ENCODE peak calls at places on chromosome 22, in six cellular contexts. T is SK-N-SH, K is GM12878, G is K562, Z is H1, S is HepG2. J is an unnamed sample.

GRCh38 chr22:41905411-41906202 is 9.3 kb downstream of the SHISA8 start:
- DNase-seq in T (no peak), K (no peak), G (no peak), Z (no peak), S (no peak), J (no peak)

GRCh38 chr22:49934144-49934890 is 15.9 kb downstream of the CRELD2 start:
- DNase-seq in T (peak), K (no peak), G (peak), Z (no peak), S (no peak), J (no peak)

GRCh38 chr22:50578776-50579310 is 616 bp upstream of the CPT1B start:
- DNase-seq in T (no peak), K (no peak), G (no peak), Z (no peak), S (no peak), J (no peak)

GRCh38 chr22:31295831-31296230 is 3.5 kb upstream of the PIK3IP1 start:
- DNase-seq in T (no peak), K (no peak), G (peak), Z (no peak), S (no peak), J (no peak)

GRCh38 chr22:41656515-41656914 is 32.2 kb downstream of the SNU13 start:
- DNase-seq in T (no peak), K (no peak), G (peak), Z (no peak), S (no peak), J (no peak)

GRCh38 chr22:32448980-32449379 is 15.3 kb downstream of the BPIFC start:
- DNase-seq in T (no peak), K (no peak), G (no peak), Z (no peak), S (no peak), J (no peak)

GRCh38 chr22:21865041-21865440 is 2.4 kb downstream of the MAPK1 start:
- DNase-seq in T (peak), K (no peak), G (no peak), Z (no peak), S (no peak), J (peak)

GRCh38 chr22:50548046-50548912 is 2.6 kb downstream of the KLHDC7B start:
- DNase-seq in T (peak), K (no peak), G (no peak), Z (no peak), S (no peak), J (no peak)

GRCh38 chr22:31278643-31279326 is 13.5 kb downstream of the PIK3IP1 start:
- DNase-seq in T (no peak), K (no peak), G (no peak), Z (no peak), S (no peak), J (no peak)

GRCh38 chr22:48706934-48707748 is 1120.5 kb downstream of the BRD1 start:
- DNase-seq in T (no peak), K (no peak), G (no peak), Z (no peak), S (no peak), J (no peak)

GRCh38 chr22:46812786-46813185 is 50.3 kb downstream of the TBC1D22A start:
- DNase-seq in T (no peak), K (no peak), G (no peak), Z (no peak), S (no peak), J (no peak)

GRCh38 chr22:46815132-46815531 is 52.7 kb downstream of the TBC1D22A start:
- DNase-seq in T (no peak), K (no peak), G (no peak), Z (no peak), S (peak), J (no peak)

GRCh38 chr22:46815559-46815895 is 53.1 kb downstream of the TBC1D22A start:
- DNase-seq in T (no peak), K (no peak), G (no peak), Z (no peak), S (no peak), J (no peak)

GRCh38 chr22:46812034-46812605 is 49.7 kb downstream of the TBC1D22A start:
- DNase-seq in T (no peak), K (no peak), G (no peak), Z (no peak), S (no peak), J (no peak)

DNA sequence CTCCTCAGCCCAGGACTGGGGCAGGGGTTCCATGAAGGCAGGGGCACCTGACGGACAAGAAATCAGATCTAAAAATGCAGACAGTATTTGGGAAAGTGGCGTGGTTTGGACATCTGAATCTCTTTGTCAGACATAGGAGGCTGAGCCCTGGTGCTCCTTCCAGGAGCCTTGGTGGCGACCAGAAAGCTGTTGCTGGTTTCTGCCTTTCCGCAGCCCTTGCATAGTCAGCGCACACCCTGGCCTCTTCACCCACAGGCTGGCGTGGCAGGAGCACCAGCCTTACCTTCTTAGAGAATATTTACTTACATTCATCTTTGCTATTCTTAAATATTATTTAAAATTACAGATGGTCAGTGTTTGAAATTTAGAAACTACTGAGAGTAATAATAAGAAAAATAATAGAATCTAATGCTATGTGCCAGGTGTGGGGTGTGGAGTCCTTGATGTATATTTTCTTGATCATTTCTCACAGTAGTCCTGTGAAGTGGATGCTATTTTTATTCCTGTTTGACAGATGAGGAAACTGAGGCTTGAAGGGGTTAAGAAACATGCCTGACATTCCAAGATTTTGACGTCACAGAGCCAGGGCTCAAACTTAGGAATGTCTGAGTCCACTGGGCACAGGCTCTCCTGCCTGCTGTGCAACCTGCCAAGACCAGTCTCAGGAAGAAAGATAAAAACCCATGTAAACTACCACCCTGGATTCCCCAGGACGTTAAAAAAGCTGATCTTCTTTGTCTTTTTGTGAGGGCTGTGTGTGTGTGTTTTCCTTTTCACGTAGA is 51.6 kb downstream of the TBC1D22A start:
- DNase-seq in T (no peak), K (no peak), G (no peak), Z (no peak), S (no peak), J (no peak)
- TF ChIP-seq GABPA in T (no peak), K (no peak), G (no peak), Z (no peak), S (no peak), J (no peak)

DNA sequence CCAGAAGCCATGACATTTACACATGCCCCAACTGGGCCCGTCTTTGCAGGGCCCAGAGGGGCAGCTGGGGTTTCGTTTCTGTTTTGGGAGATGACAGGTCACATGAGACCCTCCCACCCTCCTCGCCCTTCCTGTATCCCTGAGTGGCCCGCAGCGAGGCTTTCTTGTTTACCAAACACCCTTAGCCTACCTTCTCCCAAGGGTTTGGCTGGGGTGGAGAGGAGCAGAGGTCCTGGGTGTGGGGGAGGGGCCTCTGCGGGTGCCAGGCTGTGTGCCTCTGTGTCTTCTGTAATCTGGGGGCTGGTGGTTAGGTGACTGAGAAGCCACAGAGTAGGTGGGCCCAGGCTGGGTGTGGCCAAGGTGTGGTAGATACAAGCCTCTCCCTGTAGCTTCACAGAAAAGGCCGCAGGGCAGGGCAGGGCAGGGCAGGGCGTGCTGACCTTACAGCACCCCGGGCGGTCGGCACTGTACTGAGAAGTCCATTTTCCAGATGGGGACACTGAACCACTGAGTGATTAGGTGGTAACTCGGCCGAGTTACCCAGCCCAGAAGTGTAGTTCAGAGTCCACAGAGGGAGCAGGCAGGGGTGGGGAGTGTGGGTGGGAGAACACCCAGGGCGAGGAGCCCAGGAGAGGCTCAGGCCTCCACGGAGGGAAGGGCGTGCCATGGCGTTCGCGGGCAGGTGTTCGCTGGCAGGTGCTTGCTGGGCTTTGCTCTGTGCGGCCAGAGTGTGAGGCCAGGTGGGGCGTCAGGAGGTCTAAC is 8.7 kb downstream of the PRR5 start:
- DNase-seq in T (no peak), K (no peak), G (peak), Z (no peak), S (no peak), J (no peak)
- H3K27ac ChIP-seq in T (no peak), K (no peak), G (no peak), Z (no peak), S (peak), J (no peak)

GRCh38 chr22:27719535-27720227 is 81.9 kb downstream of the MN1 start:
- DNase-seq in T (no peak), K (no peak), G (peak), Z (no peak), S (peak), J (no peak)
- TF ChIP-seq GABPA in T (no peak), K (no peak), G (no peak), Z (no peak), S (no peak), J (no peak)

DNA sequence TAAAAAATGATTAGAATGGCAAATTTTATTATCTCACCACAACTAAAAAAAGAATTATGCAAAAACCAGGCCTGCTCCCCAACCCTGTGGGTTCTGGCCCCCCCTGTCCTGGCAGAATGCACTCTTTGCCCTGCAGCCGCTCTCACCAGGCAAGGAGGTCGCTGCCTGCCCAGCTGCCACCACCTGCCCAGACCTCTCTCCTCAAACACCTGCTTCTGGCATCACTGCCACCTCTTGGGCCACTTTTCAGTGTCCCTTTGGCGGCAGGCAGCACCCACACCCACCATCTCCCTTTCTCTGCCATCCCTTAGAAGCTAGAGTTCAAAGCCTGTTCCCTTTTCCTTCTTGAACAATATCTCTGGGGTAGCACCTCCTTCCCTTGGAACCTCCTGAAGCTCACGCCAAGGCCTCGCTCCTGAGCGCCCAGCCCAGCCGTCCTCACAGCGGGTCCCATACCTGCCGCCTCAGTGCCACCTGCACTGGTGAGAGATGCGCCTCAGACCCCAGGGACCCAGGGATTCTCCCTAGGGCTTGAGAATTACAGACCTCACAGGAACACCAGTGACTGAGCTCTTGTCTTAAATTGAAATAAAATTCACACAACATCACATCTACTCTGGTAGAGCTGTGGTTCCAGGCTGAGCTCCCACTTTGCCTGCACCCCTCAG is 44.6 kb downstream of the SGSM3 start:
- DNase-seq in T (peak), K (no peak), G (no peak), Z (no peak), S (no peak), J (no peak)
- H3K27ac ChIP-seq in T (no peak), K (peak), G (no peak), Z (no peak), S (no peak), J (peak)

GRCh38 chr22:38871360-38872171 is 450 bp downstream of the CBX6 start:
- DNase-seq in T (no peak), K (no peak), G (no peak), Z (no peak), S (no peak), J (no peak)
- TF ChIP-seq GABPA in T (no peak), K (no peak), G (no peak), Z (no peak), S (no peak), J (no peak)

GRCh38 chr22:20223421-20224245 is 44.5 kb downstream of the RTN4R start:
- DNase-seq in T (no peak), K (no peak), G (no peak), Z (no peak), S (no peak), J (no peak)
- H3K27ac ChIP-seq in T (no peak), K (no peak), G (no peak), Z (no peak), S (no peak), J (no peak)

DNA sequence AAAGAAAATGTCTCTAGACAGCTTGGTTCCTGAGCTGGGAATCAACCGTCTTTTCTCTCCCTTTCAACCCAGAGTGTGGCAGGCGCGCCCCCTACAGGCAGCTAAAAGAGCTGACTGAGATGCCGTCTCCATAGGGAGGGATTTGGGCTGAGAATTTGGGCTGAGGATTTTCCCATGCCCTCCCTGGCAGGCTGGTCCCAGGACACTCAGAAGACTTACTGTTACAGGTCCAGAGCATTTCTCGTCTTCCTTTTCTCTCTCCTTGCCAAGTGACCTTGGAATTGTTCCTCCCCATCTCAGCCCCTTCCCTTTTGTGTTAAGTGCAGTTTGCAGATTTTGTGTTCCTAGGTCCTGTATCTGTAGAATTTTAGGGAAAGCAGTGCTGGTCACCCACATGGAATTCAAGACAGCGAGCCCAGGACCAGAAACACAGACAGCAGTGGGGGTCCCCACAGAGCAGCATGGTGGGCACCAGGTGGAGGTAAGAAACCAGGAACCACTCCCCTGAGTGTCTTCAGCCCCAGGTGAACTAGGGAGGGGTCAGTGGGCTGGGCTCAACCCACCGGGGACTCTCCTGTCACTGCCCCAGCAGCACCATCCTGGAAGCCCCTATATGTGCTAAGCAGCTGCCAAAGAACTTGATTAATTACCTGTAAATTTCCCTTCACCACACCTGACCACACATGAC is 9.9 kb upstream of the IGLL5 start:
- DNase-seq in T (peak), K (no peak), G (peak), Z (no peak), S (peak), J (peak)
- TF ChIP-seq GABPA in T (no peak), K (no peak), G (no peak), Z (no peak), S (no peak), J (no peak)